ENCODE peak calls at places on chromosomes 13 and 19, in seven cellular contexts. G, O, D, Y, F, I and L are unnamed samples.

GRCh38 chr19:1245884-1246816 is 2.2 kb upstream of the MIDN start:
- DNase-seq in F (no peak), I (no peak), D (peak), Y (no peak), O (no peak), G (no peak), L (peak)

GRCh38 chr19:33005440-33005839 is 33.4 kb downstream of the FAAP24 start:
- DNase-seq in I (no peak), D (no peak), O (no peak), Y (no peak), G (no peak), F (no peak), L (no peak)

GRCh38 chr13:39350461-39350881 is 252.5 kb downstream of the LHFPL6 start:
- DNase-seq in I (no peak), Y (peak), G (no peak), D (no peak), F (no peak), O (no peak), L (no peak)

GRCh38 chr19:46133101-46133627 is 8.7 kb upstream of the IGFL3 start:
- DNase-seq in F (no peak), D (peak), Y (peak), I (no peak), O (no peak), G (no peak), L (no peak)

GRCh38 chr19:17049711-17050280 is 23.2 kb upstream of the CPAMD8 start:
- DNase-seq in G (no peak), F (no peak), D (peak), O (no peak), Y (peak), I (no peak), L (peak)

GRCh38 chr13:95512957-95513356 is 39.6 kb upstream of the CLDN10 start:
- DNase-seq in O (no peak), F (no peak), I (no peak), D (no peak), Y (no peak), G (no peak), L (no peak)

GRCh38 chr13:103288114-103288513 is 221.9 kb upstream of the SLC10A2 start:
- DNase-seq in Y (no peak), F (no peak), O (no peak), D (no peak), I (no peak), G (no peak), L (no peak)

GRCh38 chr13:46908511-46908910 is 11.7 kb upstream of the HTR2A start:
- DNase-seq in I (no peak), O (no peak), F (no peak), Y (peak), G (no peak), D (no peak), L (no peak)

GRCh38 chr19:52638601-52639000 is 446 bp upstream of the ZNF83 start:
- DNase-seq in D (no peak), Y (no peak), G (no peak), I (no peak), F (no peak), O (no peak), L (peak)

GRCh38 chr13:38661276-38661675 is 25.6 kb upstream of the FREM2 start:
- DNase-seq in Y (no peak), F (no peak), D (no peak), I (no peak), O (no peak), G (no peak), L (no peak)

GRCh38 chr19:33447336-33448158 is 74.0 kb downstream of the CEBPG start:
- DNase-seq in G (no peak), Y (no peak), O (no peak), D (no peak), F (no peak), I (peak), L (no peak)

GRCh38 chr13:43805071-43805468 is 18.3 kb upstream of the ENOX1 start:
- DNase-seq in O (peak), D (no peak), F (peak), G (peak), I (no peak), Y (peak), L (no peak)

GRCh38 chr19:5973867-5974635 is 3.9 kb downstream of the RANBP3 start:
- DNase-seq in G (no peak), Y (no peak), D (no peak), O (no peak), I (no peak), F (no peak), L (no peak)

GRCh38 chr19:12603714-12604113 is 6.9 kb downstream of the ZNF490 start:
- DNase-seq in O (no peak), I (no peak), D (no peak), G (peak), F (peak), Y (peak), L (peak)

GRCh38 chr13:20127563-20128458 is 33.0 kb downstream of the GJA3 start:
- DNase-seq in I (peak), G (peak), F (no peak), D (peak), O (no peak), Y (peak), L (peak)

GRCh38 chr13:112079696-112080095 is 12.7 kb downstream of the SOX1 start:
- DNase-seq in O (no peak), D (no peak), Y (no peak), G (no peak), F (no peak), I (no peak), L (no peak)

GRCh38 chr19:33819875-33820781 is 23.5 kb downstream of the KCTD15 start:
- DNase-seq in D (peak), G (peak), F (peak), Y (peak), O (peak), I (peak), L (peak)

GRCh38 chr13:48222358-48223015 is 10.5 kb upstream of the ITM2B start:
- DNase-seq in I (peak), D (peak), Y (peak), G (no peak), F (no peak), O (no peak), L (peak)

GRCh38 chr13:44271031-44271433 is 102.6 kb upstream of the SERP2 start:
- DNase-seq in I (no peak), O (no peak), F (no peak), Y (peak), G (no peak), D (peak), L (no peak)

GRCh38 chr19:56838680-56838929 is 1.9 kb downstream of the PEG3 start:
- DNase-seq in G (no peak), Y (no peak), O (no peak), D (peak), I (no peak), F (no peak), L (no peak)

GRCh38 chr19:2212861-2213711 is 23.0 kb downstream of the PLEKHJ1 start:
- DNase-seq in Y (no peak), F (no peak), O (no peak), G (no peak), D (peak), I (no peak), L (peak)

GRCh38 chr19:36987091-36987490 is 71.0 kb downstream of the ZNF568 start:
- DNase-seq in O (no peak), G (no peak), F (no peak), Y (no peak), I (no peak), D (no peak), L (no peak)

GRCh38 chr13:77907653-77908341 is 10.8 kb downstream of the EDNRB start:
- DNase-seq in Y (no peak), O (no peak), F (no peak), I (no peak), G (no peak), D (no peak), L (no peak)

GRCh38 chr19:44585371-44586141 is 27.8 kb upstream of the IGSF23 start:
- DNase-seq in F (peak), D (no peak), O (no peak), G (no peak), I (no peak), Y (peak), L (no peak)

GRCh38 chr13:29621401-29621800 is 25.9 kb upstream of the SLC7A1 start:
- DNase-seq in F (no peak), I (no peak), D (no peak), Y (peak), G (no peak), O (no peak), L (no peak)

GRCh38 chr19:15464394-15465385 is at the start of gene RASAL3:
- DNase-seq in F (peak), O (peak), D (peak), Y (no peak), G (peak), I (peak), L (peak)

GRCh38 chr13:110319774-110320509 is 12.9 kb downstream of the COL4A2 start:
- DNase-seq in D (no peak), F (no peak), I (no peak), Y (peak), O (peak), G (peak), L (no peak)

GRCh38 chr13:32852568-32852967 is 163.7 kb upstream of the KL start:
- DNase-seq in G (no peak), I (no peak), F (no peak), O (no peak), Y (peak), D (no peak), L (no peak)

GRCh38 chr19:20333508-20333907 is 166.5 kb downstream of the ZNF486 start:
- DNase-seq in Y (no peak), G (peak), O (no peak), F (no peak), D (no peak), I (no peak), L (no peak)